ENCODE peak calls at places on chromosome 2, in four cellular contexts. One of them, this sample, is unnamed.

GRCh38 chr2:129892360-129892759 is 87.1 kb upstream of the RAB6C start:
- DNase-seq in K562: no peak
- DNase-seq in PC-3: no peak
- DNase-seq in colonic mucosa: no peak
- DNase-seq in this sample: peak; percentile 33

GRCh38 chr2:240999001-240999791 is 778 bp downstream of the SNED1 start:
- DNase-seq in colonic mucosa: peak; percentile 27
- DNase-seq in PC-3: no peak
- DNase-seq in K562: no peak
- DNase-seq in this sample: peak; percentile 67

GRCh38 chr2:197259470-197259999 is 51.0 kb downstream of the ANKRD44 start:
- DNase-seq in PC-3: no peak
- DNase-seq in K562: no peak
- DNase-seq in colonic mucosa: no peak
- DNase-seq in this sample: no peak

GRCh38 chr2:235021752-235022151 is 69.9 kb downstream of the SH3BP4 start:
- DNase-seq in K562: no peak
- DNase-seq in colonic mucosa: no peak
- DNase-seq in PC-3: peak; percentile 95
- DNase-seq in this sample: no peak

GRCh38 chr2:192558637-192559036 is 363.9 kb upstream of the TMEFF2 start:
- DNase-seq in colonic mucosa: no peak
- DNase-seq in PC-3: no peak
- DNase-seq in K562: no peak
- DNase-seq in this sample: no peak

GRCh38 chr2:120245520-120245835 is 7.2 kb upstream of the RALB start:
- DNase-seq in PC-3: peak; percentile 54
- DNase-seq in colonic mucosa: peak; percentile 94
- DNase-seq in K562: no peak
- DNase-seq in this sample: peak; percentile 67

GRCh38 chr2:111923271-111923670 is 24.9 kb downstream of the MERTK start:
- DNase-seq in PC-3: no peak
- DNase-seq in colonic mucosa: no peak
- DNase-seq in K562: no peak
- DNase-seq in this sample: no peak

GRCh38 chr2:1544478-1545069 is 131.3 kb downstream of the TPO start:
- DNase-seq in PC-3: peak; percentile 45
- DNase-seq in K562: no peak
- DNase-seq in colonic mucosa: no peak
- DNase-seq in this sample: no peak

GRCh38 chr2:163086940-163087339 is 248.4 kb upstream of the KCNH7 start:
- DNase-seq in PC-3: no peak
- DNase-seq in colonic mucosa: no peak
- DNase-seq in K562: no peak
- DNase-seq in this sample: no peak

GRCh38 chr2:74333175-74333574 is 10.0 kb downstream of the SLC4A5 start:
- DNase-seq in PC-3: peak; percentile 46
- DNase-seq in K562: peak; percentile 51
- DNase-seq in colonic mucosa: peak; percentile 44
- DNase-seq in this sample: peak; percentile 85

GRCh38 chr2:72361516-72361915 is 213.9 kb upstream of the CYP26B1 start:
- DNase-seq in colonic mucosa: no peak
- DNase-seq in PC-3: no peak
- DNase-seq in K562: no peak
- DNase-seq in this sample: no peak

GRCh38 chr2:72539145-72539552 is 286.7 kb downstream of the EXOC6B start:
- DNase-seq in PC-3: peak; percentile 12
- DNase-seq in K562: no peak
- DNase-seq in colonic mucosa: no peak
- DNase-seq in this sample: no peak

GRCh38 chr2:3289164-3289515 is 88.5 kb downstream of the EIPR1 start:
- DNase-seq in colonic mucosa: no peak
- DNase-seq in PC-3: no peak
- DNase-seq in K562: no peak
- DNase-seq in this sample: no peak

GRCh38 chr2:199603748-199604291 is 146.1 kb upstream of the SATB2 start:
- DNase-seq in PC-3: no peak
- DNase-seq in K562: no peak
- DNase-seq in colonic mucosa: no peak
- DNase-seq in this sample: peak; percentile 70

GRCh38 chr2:102258386-102259074 is 52.8 kb upstream of the IL1RL1 start:
- DNase-seq in K562: no peak
- DNase-seq in colonic mucosa: no peak
- DNase-seq in PC-3: peak; percentile 85
- DNase-seq in this sample: no peak

GRCh38 chr2:219530048-219530963 is 13.3 kb downstream of the CHPF start:
- DNase-seq in colonic mucosa: peak; percentile 82
- DNase-seq in PC-3: peak; percentile 91
- DNase-seq in K562: peak; percentile 87
- DNase-seq in this sample: peak; percentile 95
- TF ChIP-seq CTCF in colonic mucosa: peak; percentile 92
- TF ChIP-seq CTCF in PC-3: peak; percentile 96
- TF ChIP-seq CTCF in K562: peak; percentile 91
- TF ChIP-seq CTCF in this sample: peak; percentile 98

GRCh38 chr2:238686223-238686622 is 161.7 kb upstream of the TWIST2 start:
- DNase-seq in colonic mucosa: no peak
- DNase-seq in PC-3: no peak
- DNase-seq in K562: no peak
- DNase-seq in this sample: no peak

GRCh38 chr2:238684362-238685326 is 163.2 kb upstream of the TWIST2 start:
- DNase-seq in PC-3: peak; percentile 97
- DNase-seq in K562: no peak
- DNase-seq in colonic mucosa: no peak
- DNase-seq in this sample: no peak

GRCh38 chr2:238685713-238686112 is 162.2 kb upstream of the TWIST2 start:
- DNase-seq in K562: no peak
- DNase-seq in PC-3: no peak
- DNase-seq in colonic mucosa: no peak
- DNase-seq in this sample: peak; percentile 66

GRCh38 chr2:238682536-238682935 is 165.3 kb upstream of the TWIST2 start:
- DNase-seq in K562: no peak
- DNase-seq in PC-3: no peak
- DNase-seq in colonic mucosa: no peak
- DNase-seq in this sample: peak; percentile 44

GRCh38 chr2:238685327-238685709 is 162.6 kb upstream of the TWIST2 start:
- DNase-seq in colonic mucosa: no peak
- DNase-seq in K562: no peak
- DNase-seq in PC-3: no peak
- DNase-seq in this sample: no peak
- H3K27ac ChIP-seq in colonic mucosa: no peak overlapping the region
- H3K27ac ChIP-seq in K562: no peak overlapping the region
- H3K27ac ChIP-seq in PC-3: peak overlapping the region; percentile 92
- H3K27ac ChIP-seq in this sample: no peak overlapping the region

GRCh38 chr2:239269959-239270358 is 130.9 kb downstream of the HDAC4 start:
- DNase-seq in colonic mucosa: peak; percentile 17
- DNase-seq in K562: no peak
- DNase-seq in PC-3: no peak
- DNase-seq in this sample: no peak

GRCh38 chr2:239268082-239268481 is 132.7 kb downstream of the HDAC4 start:
- DNase-seq in PC-3: peak; percentile 39
- DNase-seq in K562: no peak
- DNase-seq in colonic mucosa: peak; percentile 83
- DNase-seq in this sample: no peak

GRCh38 chr2:239267411-239267941 is 133.3 kb downstream of the HDAC4 start:
- DNase-seq in PC-3: peak; percentile 80
- DNase-seq in K562: peak; percentile 69
- DNase-seq in colonic mucosa: peak; percentile 89
- DNase-seq in this sample: no peak

GRCh38 chr2:239269173-239269865 is 131.5 kb downstream of the HDAC4 start:
- DNase-seq in PC-3: no peak
- DNase-seq in K562: no peak
- DNase-seq in colonic mucosa: peak; percentile 50
- DNase-seq in this sample: no peak

GRCh38 chr2:239268549-239268948 is 132.3 kb downstream of the HDAC4 start:
- DNase-seq in PC-3: no peak
- DNase-seq in colonic mucosa: peak; percentile 24
- DNase-seq in K562: no peak
- DNase-seq in this sample: no peak
- H3K9ac ChIP-seq in PC-3: no peak overlapping the region
- H3K9ac ChIP-seq in colonic mucosa: no peak overlapping the region
- H3K9ac ChIP-seq in K562: no peak overlapping the region
- H3K9ac ChIP-seq in this sample: no peak overlapping the region

DNA sequence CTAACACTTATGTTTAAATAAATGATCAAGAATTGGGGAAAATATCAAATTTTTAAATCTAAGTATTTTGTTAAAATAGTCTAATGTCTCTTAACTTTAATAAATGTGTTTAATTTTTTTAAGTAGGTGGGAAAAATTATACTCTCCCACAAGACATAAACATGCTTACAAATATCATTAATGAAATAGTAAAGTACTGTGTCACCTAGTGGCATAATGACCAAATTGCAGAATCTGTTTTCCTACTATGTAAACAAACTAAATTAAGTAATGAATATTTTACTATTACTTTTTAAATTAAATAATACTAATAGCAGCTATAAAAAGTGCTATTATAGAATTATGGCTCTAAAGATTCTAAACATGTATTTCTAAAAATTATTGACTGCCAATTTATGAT is 52.0 kb upstream of the CHAC2 start:
- DNase-seq in PC-3: peak; percentile 49
- DNase-seq in colonic mucosa: no peak
- DNase-seq in K562: no peak
- DNase-seq in this sample: no peak
- TF ChIP-seq CTCF in PC-3: peak; percentile 59
- TF ChIP-seq CTCF in colonic mucosa: peak; percentile 27
- TF ChIP-seq CTCF in K562: no peak
- TF ChIP-seq CTCF in this sample: peak; percentile 68

GRCh38 chr2:173652311-173652710 is 297.6 kb downstream of the CDCA7 start:
- DNase-seq in K562: no peak
- DNase-seq in PC-3: peak; percentile 93
- DNase-seq in colonic mucosa: no peak
- DNase-seq in this sample: no peak
- H3K27ac ChIP-seq in K562: no peak overlapping the region
- H3K27ac ChIP-seq in PC-3: peak overlapping the region; percentile 97
- H3K27ac ChIP-seq in colonic mucosa: peak overlapping the region; percentile 25
- H3K27ac ChIP-seq in this sample: peak overlapping the region; percentile 77

GRCh38 chr2:48107326-48107925 is 201.1 kb upstream of the FBXO11 start:
- DNase-seq in K562: no peak
- DNase-seq in PC-3: peak; percentile 91
- DNase-seq in colonic mucosa: no peak
- DNase-seq in this sample: peak; percentile 57
- H3K9ac ChIP-seq in K562: peak overlapping the region; percentile 31
- H3K9ac ChIP-seq in PC-3: peak overlapping the region; percentile 54
- H3K9ac ChIP-seq in colonic mucosa: no peak overlapping the region
- H3K9ac ChIP-seq in this sample: no peak overlapping the region

GRCh38 chr2:152354069-152354755 is 19.2 kb downstream of the FMNL2 start:
- DNase-seq in colonic mucosa: no peak
- DNase-seq in K562: no peak
- DNase-seq in PC-3: no peak
- DNase-seq in this sample: no peak
- TF ChIP-seq CTCF in colonic mucosa: no peak
- TF ChIP-seq CTCF in K562: no peak
- TF ChIP-seq CTCF in PC-3: no peak
- TF ChIP-seq CTCF in this sample: no peak

GRCh38 chr2:27353762-27354596 is 2.6 kb downstream of the GTF3C2 start:
- DNase-seq in PC-3: peak; percentile 35
- DNase-seq in K562: peak; percentile 32
- DNase-seq in colonic mucosa: no peak
- DNase-seq in this sample: no peak
- H3K27ac ChIP-seq in PC-3: peak overlapping the region; percentile 36
- H3K27ac ChIP-seq in K562: peak overlapping the region; percentile 98
- H3K27ac ChIP-seq in colonic mucosa: no peak overlapping the region
- H3K27ac ChIP-seq in this sample: no peak overlapping the region

GRCh38 chr2:239674101-239674980 is 273.5 kb upstream of the HDAC4 start:
- DNase-seq in PC-3: no peak
- DNase-seq in colonic mucosa: no peak
- DNase-seq in K562: no peak
- DNase-seq in this sample: peak; percentile 21

GRCh38 chr2:239676716-239677454 is 276.1 kb upstream of the HDAC4 start:
- DNase-seq in K562: no peak
- DNase-seq in colonic mucosa: no peak
- DNase-seq in PC-3: no peak
- DNase-seq in this sample: peak; percentile 33

GRCh38 chr2:239675856-239676715 is 275.3 kb upstream of the HDAC4 start:
- DNase-seq in K562: no peak
- DNase-seq in colonic mucosa: no peak
- DNase-seq in PC-3: no peak
- DNase-seq in this sample: peak; percentile 38

GRCh38 chr2:239673641-239674040 is 272.8 kb upstream of the HDAC4 start:
- DNase-seq in colonic mucosa: no peak
- DNase-seq in K562: no peak
- DNase-seq in PC-3: no peak
- DNase-seq in this sample: no peak

DNA sequence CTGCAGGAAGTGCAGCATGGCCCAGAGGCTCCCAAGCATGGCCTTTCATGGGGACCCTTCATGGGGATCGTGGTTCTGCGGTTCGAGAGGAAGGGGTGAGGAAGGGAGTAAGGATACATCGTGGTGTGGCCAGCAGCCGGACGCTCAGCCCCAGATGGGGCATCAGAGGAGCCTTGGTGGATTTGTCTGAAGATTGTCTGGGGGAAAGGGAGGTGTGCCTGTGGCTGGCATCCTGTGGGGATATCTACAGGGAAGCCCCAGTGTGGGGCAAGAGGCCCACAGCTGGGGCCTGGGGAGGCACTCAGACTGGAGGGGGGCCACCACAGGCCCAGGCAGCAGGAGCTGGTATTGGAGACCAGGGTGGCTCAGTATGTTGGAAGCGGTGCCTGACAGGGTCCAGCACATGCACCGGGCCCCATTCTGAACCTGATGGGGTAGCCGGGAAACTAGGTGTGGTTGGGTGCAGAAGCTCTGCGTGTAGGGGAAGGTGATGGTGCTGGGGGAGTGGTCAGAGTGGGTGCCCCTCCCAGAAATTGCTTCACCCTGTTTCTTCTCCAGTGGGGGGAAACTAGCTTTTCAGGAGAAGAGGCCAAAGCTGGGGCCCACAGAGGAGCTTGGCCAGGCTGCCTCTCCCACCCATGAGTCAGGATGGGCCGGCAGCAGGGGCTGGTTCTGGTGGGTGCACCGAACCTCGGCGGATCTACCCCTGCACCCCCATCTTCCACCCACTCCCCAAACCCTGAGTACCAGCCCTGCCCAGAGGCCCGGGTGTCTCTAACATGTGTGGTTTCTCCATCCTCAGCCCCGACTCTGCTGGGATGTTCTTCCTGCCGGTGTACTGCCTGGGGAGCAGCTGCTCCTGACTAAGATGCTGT is 274.4 kb upstream of the HDAC4 start:
- DNase-seq in colonic mucosa: no peak
- DNase-seq in PC-3: no peak
- DNase-seq in K562: no peak
- DNase-seq in this sample: peak; percentile 26
- H3K9ac ChIP-seq in colonic mucosa: no peak overlapping the region
- H3K9ac ChIP-seq in PC-3: no peak overlapping the region
- H3K9ac ChIP-seq in K562: no peak overlapping the region
- H3K9ac ChIP-seq in this sample: no peak overlapping the region